ENCODE peak calls at places on chromosomes 5 and 9, in seven cellular contexts. One of them, this sample, is unnamed.

GRCh38 chr5:40521925-40522324 is 157.8 kb upstream of the PTGER4 start:
- DNase-seq in A549: no peak
- DNase-seq in MCF 10A: peak
- DNase-seq in MM.1S: no peak
- DNase-seq in cardiac fibroblast: peak
- DNase-seq in A673: no peak
- DNase-seq in colonic mucosa: no peak
- DNase-seq in this sample: no peak

GRCh38 chr9:93496285-93496684 is 42.9 kb upstream of the FAM120AOS start:
- DNase-seq in colonic mucosa: no peak
- DNase-seq in MM.1S: no peak
- DNase-seq in A673: no peak
- DNase-seq in MCF 10A: no peak
- DNase-seq in cardiac fibroblast: no peak
- DNase-seq in A549: no peak
- DNase-seq in this sample: no peak

GRCh38 chr9:83449166-83449565 is 89.0 kb downstream of the FRMD3 start:
- DNase-seq in A549: no peak
- DNase-seq in MCF 10A: no peak
- DNase-seq in cardiac fibroblast: no peak
- DNase-seq in A673: no peak
- DNase-seq in MM.1S: no peak
- DNase-seq in colonic mucosa: no peak
- DNase-seq in this sample: no peak

GRCh38 chr9:105531530-105531929 is 26.4 kb upstream of the FKTN start:
- DNase-seq in colonic mucosa: no peak
- DNase-seq in A549: no peak
- DNase-seq in MM.1S: no peak
- DNase-seq in cardiac fibroblast: no peak
- DNase-seq in MCF 10A: no peak
- DNase-seq in A673: no peak
- DNase-seq in this sample: no peak

GRCh38 chr5:126814721-126815404 is 37.9 kb downstream of the LMNB1 start:
- DNase-seq in MCF 10A: peak
- DNase-seq in cardiac fibroblast: peak
- DNase-seq in MM.1S: no peak
- DNase-seq in A549: peak
- DNase-seq in A673: no peak
- DNase-seq in colonic mucosa: no peak
- DNase-seq in this sample: no peak

GRCh38 chr5:135236951-135237791 is 161.9 kb downstream of the MACROH2A1 start:
- DNase-seq in colonic mucosa: peak
- DNase-seq in MCF 10A: peak
- DNase-seq in MM.1S: no peak
- DNase-seq in A673: no peak
- DNase-seq in A549: no peak
- DNase-seq in cardiac fibroblast: no peak
- DNase-seq in this sample: no peak

GRCh38 chr5:141872496-141873356 is 5.5 kb downstream of the PCDH1 start:
- DNase-seq in A673: no peak
- DNase-seq in A549: no peak
- DNase-seq in cardiac fibroblast: peak
- DNase-seq in colonic mucosa: peak
- DNase-seq in MM.1S: no peak
- DNase-seq in MCF 10A: no peak
- DNase-seq in this sample: no peak

GRCh38 chr5:57302164-57302563 is 128.3 kb downstream of the GPBP1 start:
- DNase-seq in MCF 10A: peak
- DNase-seq in cardiac fibroblast: peak
- DNase-seq in A549: peak
- DNase-seq in colonic mucosa: peak
- DNase-seq in MM.1S: peak
- DNase-seq in A673: peak
- DNase-seq in this sample: no peak

GRCh38 chr9:78298046-78298511 is 1.2 kb downstream of the PSAT1 start:
- DNase-seq in colonic mucosa: no peak
- DNase-seq in A673: peak
- DNase-seq in cardiac fibroblast: no peak
- DNase-seq in A549: no peak
- DNase-seq in MM.1S: no peak
- DNase-seq in MCF 10A: peak
- DNase-seq in this sample: peak

GRCh38 chr9:124257865-124258764 is at the start of gene NEK6:
- DNase-seq in A549: no peak
- DNase-seq in MM.1S: peak
- DNase-seq in colonic mucosa: no peak
- DNase-seq in MCF 10A: no peak
- DNase-seq in cardiac fibroblast: peak
- DNase-seq in A673: peak
- DNase-seq in this sample: peak

GRCh38 chr9:121557581-121558422 is 58.2 kb upstream of the GGTA1 start:
- DNase-seq in cardiac fibroblast: peak
- DNase-seq in MCF 10A: peak
- DNase-seq in MM.1S: no peak
- DNase-seq in colonic mucosa: peak
- DNase-seq in A673: peak
- DNase-seq in A549: peak
- DNase-seq in this sample: peak

GRCh38 chr5:177600458-177601018 is 606 bp downstream of the B4GALT7 start:
- DNase-seq in A673: no peak
- DNase-seq in colonic mucosa: no peak
- DNase-seq in cardiac fibroblast: peak
- DNase-seq in A549: no peak
- DNase-seq in MM.1S: no peak
- DNase-seq in MCF 10A: no peak
- DNase-seq in this sample: no peak

GRCh38 chr5:115209279-115209678 is 39.6 kb upstream of the TRIM36 start:
- DNase-seq in colonic mucosa: no peak
- DNase-seq in MCF 10A: no peak
- DNase-seq in A549: no peak
- DNase-seq in MM.1S: peak
- DNase-seq in cardiac fibroblast: peak
- DNase-seq in A673: no peak
- DNase-seq in this sample: peak

GRCh38 chr9:75552941-75553340 is 337.5 kb upstream of the PCSK5 start:
- DNase-seq in MCF 10A: no peak
- DNase-seq in colonic mucosa: no peak
- DNase-seq in MM.1S: no peak
- DNase-seq in A673: no peak
- DNase-seq in cardiac fibroblast: no peak
- DNase-seq in A549: no peak
- DNase-seq in this sample: no peak

GRCh38 chr9:121169094-121169601 is 32.5 kb downstream of the RAB14 start:
- DNase-seq in A673: peak
- DNase-seq in colonic mucosa: no peak
- DNase-seq in A549: peak
- DNase-seq in MCF 10A: peak
- DNase-seq in cardiac fibroblast: peak
- DNase-seq in MM.1S: no peak
- DNase-seq in this sample: no peak

GRCh38 chr5:157549954-157550549 is 25.5 kb downstream of the ADAM19 start:
- DNase-seq in A673: no peak
- DNase-seq in MM.1S: no peak
- DNase-seq in cardiac fibroblast: no peak
- DNase-seq in MCF 10A: no peak
- DNase-seq in colonic mucosa: no peak
- DNase-seq in A549: no peak
- DNase-seq in this sample: no peak

GRCh38 chr9:113349434-113350337 is at the start of gene BSPRY:
- DNase-seq in A673: no peak
- DNase-seq in MCF 10A: no peak
- DNase-seq in colonic mucosa: peak
- DNase-seq in A549: no peak
- DNase-seq in cardiac fibroblast: no peak
- DNase-seq in MM.1S: peak
- DNase-seq in this sample: peak

GRCh38 chr9:19229725-19230355 is 653 bp upstream of the DENND4C start:
- DNase-seq in MCF 10A: peak
- DNase-seq in cardiac fibroblast: no peak
- DNase-seq in A673: peak
- DNase-seq in colonic mucosa: peak
- DNase-seq in A549: peak
- DNase-seq in MM.1S: peak
- DNase-seq in this sample: no peak

GRCh38 chr9:138049085-138049778 is 171.7 kb downstream of the CACNA1B start:
- DNase-seq in cardiac fibroblast: no peak
- DNase-seq in MCF 10A: no peak
- DNase-seq in A673: no peak
- DNase-seq in colonic mucosa: peak
- DNase-seq in A549: no peak
- DNase-seq in MM.1S: no peak
- DNase-seq in this sample: no peak

GRCh38 chr9:133505901-133506652 is 18.7 kb downstream of the MYMK start:
- DNase-seq in A673: no peak
- DNase-seq in colonic mucosa: no peak
- DNase-seq in cardiac fibroblast: peak
- DNase-seq in MCF 10A: no peak
- DNase-seq in MM.1S: no peak
- DNase-seq in A549: no peak
- DNase-seq in this sample: no peak

GRCh38 chr5:172086312-172086975 is 80.0 kb upstream of the FBXW11 start:
- DNase-seq in colonic mucosa: no peak
- DNase-seq in A673: no peak
- DNase-seq in A549: no peak
- DNase-seq in MM.1S: no peak
- DNase-seq in cardiac fibroblast: no peak
- DNase-seq in MCF 10A: no peak
- DNase-seq in this sample: no peak

GRCh38 chr5:57176350-57176857 is 2.5 kb downstream of the GPBP1 start:
- DNase-seq in A549: no peak
- DNase-seq in colonic mucosa: no peak
- DNase-seq in MM.1S: peak
- DNase-seq in A673: no peak
- DNase-seq in cardiac fibroblast: peak
- DNase-seq in MCF 10A: peak
- DNase-seq in this sample: no peak

GRCh38 chr5:154714271-154714986 is 40.7 kb upstream of the LARP1 start:
- DNase-seq in colonic mucosa: peak
- DNase-seq in A549: no peak
- DNase-seq in MCF 10A: peak
- DNase-seq in A673: peak
- DNase-seq in MM.1S: peak
- DNase-seq in cardiac fibroblast: peak
- DNase-seq in this sample: peak

GRCh38 chr9:124735121-124735520 is 36.0 kb downstream of the NR6A1 start:
- DNase-seq in A549: no peak
- DNase-seq in MCF 10A: peak
- DNase-seq in colonic mucosa: no peak
- DNase-seq in cardiac fibroblast: peak
- DNase-seq in A673: no peak
- DNase-seq in MM.1S: no peak
- DNase-seq in this sample: no peak

GRCh38 chr9:136564379-136564988 is 18.6 kb upstream of the NOTCH1 start:
- DNase-seq in MCF 10A: peak
- DNase-seq in colonic mucosa: peak
- DNase-seq in A673: no peak
- DNase-seq in MM.1S: peak
- DNase-seq in cardiac fibroblast: peak
- DNase-seq in A549: no peak
- DNase-seq in this sample: peak

GRCh38 chr9:114504341-114505186 is 709 bp downstream of the WHRN start:
- DNase-seq in cardiac fibroblast: peak
- DNase-seq in MM.1S: peak
- DNase-seq in colonic mucosa: peak
- DNase-seq in A673: peak
- DNase-seq in MCF 10A: no peak
- DNase-seq in A549: peak
- DNase-seq in this sample: peak
- TF ChIP-seq CTCF in cardiac fibroblast: peak
- TF ChIP-seq CTCF in MM.1S: peak
- TF ChIP-seq CTCF in colonic mucosa: no peak
- TF ChIP-seq CTCF in A673: peak
- TF ChIP-seq CTCF in MCF 10A: no peak
- TF ChIP-seq CTCF in A549: peak
- TF ChIP-seq CTCF in this sample: peak

GRCh38 chr9:71719585-71719984 is 48.7 kb downstream of the CEMIP2 start:
- DNase-seq in MM.1S: no peak
- DNase-seq in cardiac fibroblast: peak
- DNase-seq in colonic mucosa: no peak
- DNase-seq in MCF 10A: peak
- DNase-seq in A673: peak
- DNase-seq in A549: no peak
- DNase-seq in this sample: no peak

GRCh38 chr9:71719088-71719487 is 49.2 kb downstream of the CEMIP2 start:
- DNase-seq in MM.1S: no peak
- DNase-seq in A549: no peak
- DNase-seq in colonic mucosa: no peak
- DNase-seq in cardiac fibroblast: no peak
- DNase-seq in A673: no peak
- DNase-seq in MCF 10A: no peak
- DNase-seq in this sample: no peak

GRCh38 chr9:71721786-71722295 is 46.5 kb downstream of the CEMIP2 start:
- DNase-seq in cardiac fibroblast: no peak
- DNase-seq in colonic mucosa: no peak
- DNase-seq in A673: no peak
- DNase-seq in A549: no peak
- DNase-seq in MCF 10A: no peak
- DNase-seq in MM.1S: no peak
- DNase-seq in this sample: no peak

GRCh38 chr9:71710856-71711255 is 57.5 kb downstream of the CEMIP2 start:
- DNase-seq in A549: no peak
- DNase-seq in MM.1S: no peak
- DNase-seq in MCF 10A: no peak
- DNase-seq in colonic mucosa: no peak
- DNase-seq in A673: no peak
- DNase-seq in cardiac fibroblast: no peak
- DNase-seq in this sample: no peak

GRCh38 chr9:71716138-71716909 is 52.0 kb downstream of the CEMIP2 start:
- DNase-seq in MM.1S: peak
- DNase-seq in cardiac fibroblast: peak
- DNase-seq in colonic mucosa: no peak
- DNase-seq in A673: peak
- DNase-seq in MCF 10A: no peak
- DNase-seq in A549: no peak
- DNase-seq in this sample: no peak
- TF ChIP-seq CTCF in MM.1S: peak
- TF ChIP-seq CTCF in cardiac fibroblast: peak
- TF ChIP-seq CTCF in colonic mucosa: peak
- TF ChIP-seq CTCF in A673: peak
- TF ChIP-seq CTCF in MCF 10A: peak
- TF ChIP-seq CTCF in A549: peak
- TF ChIP-seq CTCF in this sample: no peak

DNA sequence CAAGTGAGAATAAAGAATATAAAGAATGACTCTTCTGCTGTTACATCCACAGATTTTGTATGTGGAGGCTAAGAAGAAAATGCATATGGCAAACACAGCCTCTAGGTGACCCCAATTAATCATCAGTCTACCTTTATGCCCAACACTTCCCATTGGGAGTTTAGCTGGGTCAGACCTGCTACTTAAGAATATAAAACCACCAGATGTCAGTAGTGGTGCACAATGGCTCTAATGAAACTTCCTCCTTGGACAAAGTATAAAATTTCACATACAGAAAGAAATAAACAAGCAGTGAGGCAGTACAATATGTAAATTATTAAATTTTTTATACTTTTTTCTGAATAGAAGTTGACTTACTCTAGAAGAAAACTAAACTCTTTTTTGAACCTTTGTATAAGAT is 539.9 kb downstream of the BRINP1 start:
- DNase-seq in cardiac fibroblast: no peak
- DNase-seq in MM.1S: peak
- DNase-seq in colonic mucosa: no peak
- DNase-seq in A549: peak
- DNase-seq in MCF 10A: peak
- DNase-seq in A673: no peak
- DNase-seq in this sample: no peak
- TF ChIP-seq CTCF in cardiac fibroblast: no peak
- TF ChIP-seq CTCF in MM.1S: no peak
- TF ChIP-seq CTCF in colonic mucosa: no peak
- TF ChIP-seq CTCF in A549: no peak
- TF ChIP-seq CTCF in MCF 10A: no peak
- TF ChIP-seq CTCF in A673: no peak
- TF ChIP-seq CTCF in this sample: no peak

GRCh38 chr5:32942225-32942989 is 231.3 kb downstream of the NPR3 start:
- DNase-seq in cardiac fibroblast: peak
- DNase-seq in MCF 10A: peak
- DNase-seq in A673: peak
- DNase-seq in A549: peak
- DNase-seq in MM.1S: peak
- DNase-seq in colonic mucosa: peak
- DNase-seq in this sample: peak
- TF ChIP-seq CTCF in cardiac fibroblast: peak
- TF ChIP-seq CTCF in MCF 10A: peak
- TF ChIP-seq CTCF in A673: peak
- TF ChIP-seq CTCF in A549: peak
- TF ChIP-seq CTCF in MM.1S: peak
- TF ChIP-seq CTCF in colonic mucosa: peak
- TF ChIP-seq CTCF in this sample: peak

This sample was measured in GM20000.